ENCODE peak calls at places on chromosomes 3 and 15, in six cellular contexts. D, Q, Y, V, W and F are unnamed samples.

GRCh38 chr15:90305932-90306331 is 40.5 kb downstream of the NGRN start:
- DNase-seq in D (no peak), Y (no peak), V (no peak), Q (no peak), W (no peak), F (no peak)

GRCh38 chr3:11570251-11570650 is 73.5 kb downstream of the VGLL4 start:
- DNase-seq in V (no peak), W (no peak), Y (no peak), D (no peak), Q (no peak), F (no peak)

GRCh38 chr3:113249111-113249510 is 37.8 kb downstream of the BOC start:
- DNase-seq in D (peak), Q (peak), W (no peak), V (peak), Y (peak), F (peak)

GRCh38 chr3:11290743-11291680 is 18.8 kb downstream of the ATG7 start:
- DNase-seq in V (peak), D (peak), Q (peak), Y (no peak), W (no peak), F (peak)

GRCh38 chr3:193347507-193348501 is 30.7 kb downstream of the ATP13A5 start:
- DNase-seq in D (no peak), Q (no peak), V (no peak), W (no peak), Y (no peak), F (no peak)

GRCh38 chr3:46668591-46668990 is 24.9 kb downstream of the ALS2CL start:
- DNase-seq in Q (no peak), D (no peak), Y (no peak), W (peak), V (no peak), F (no peak)

GRCh38 chr3:58793052-58793451 is 126.5 kb upstream of the FAM3D start:
- DNase-seq in Y (no peak), W (no peak), Q (no peak), D (peak), V (no peak), F (peak)

GRCh38 chr3:165837058-165837525 is at the start of gene BCHE:
- DNase-seq in V (no peak), Q (peak), Y (peak), D (no peak), W (no peak), F (peak)

GRCh38 chr3:62261121-62261520 is 112.2 kb downstream of the FEZF2 start:
- DNase-seq in Q (no peak), V (no peak), W (no peak), D (no peak), Y (no peak), F (no peak)

GRCh38 chr3:59566481-59566975 is 516.7 kb upstream of the CFAP20DC start:
- DNase-seq in Y (peak), W (no peak), V (peak), Q (no peak), D (no peak), F (no peak)

GRCh38 chr3:21944251-21944650 is 193.2 kb upstream of the ZNF385D start:
- DNase-seq in W (no peak), Q (no peak), D (no peak), V (no peak), Y (no peak), F (no peak)

GRCh38 chr3:121252676-121253075 is 293.1 kb downstream of the POLQ start:
- DNase-seq in D (no peak), W (no peak), Q (no peak), Y (no peak), V (no peak), F (no peak)

GRCh38 chr15:85726446-85726845 is 68.3 kb downstream of the KLHL25 start:
- DNase-seq in Y (no peak), V (no peak), W (no peak), Q (no peak), D (peak), F (peak)

GRCh38 chr3:123648696-123649405 is 64.0 kb upstream of the HACD2 start:
- DNase-seq in W (no peak), D (no peak), V (no peak), Q (no peak), Y (no peak), F (no peak)

GRCh38 chr15:99341786-99342185 is 90.5 kb downstream of the LRRC28 start:
- DNase-seq in Y (no peak), V (no peak), D (no peak), Q (no peak), W (no peak), F (no peak)

GRCh38 chr3:170007031-170007663 is 30.6 kb upstream of the GPR160 start:
- DNase-seq in Q (peak), D (peak), V (no peak), W (no peak), Y (no peak), F (peak)

GRCh38 chr15:86159436-86159835 is 79.8 kb downstream of the AGBL1 start:
- DNase-seq in W (no peak), Q (no peak), D (no peak), V (no peak), Y (no peak), F (no peak)

GRCh38 chr3:156477306-156477705 is 77.6 kb downstream of the SSR3 start:
- DNase-seq in Y (no peak), Q (no peak), D (peak), V (no peak), W (no peak), F (no peak)

GRCh38 chr3:99484871-99485270 is 153.5 kb upstream of the COL8A1 start:
- DNase-seq in Y (no peak), V (no peak), W (no peak), Q (peak), D (peak), F (peak)

GRCh38 chr15:70190296-70190695 is 92.6 kb upstream of the TLE3 start:
- DNase-seq in D (no peak), Q (no peak), W (no peak), Y (no peak), V (no peak), F (no peak)

GRCh38 chr3:13083898-13084297 is 10.7 kb upstream of the IQSEC1 start:
- DNase-seq in V (no peak), Q (no peak), W (no peak), Y (no peak), D (no peak), F (no peak)

GRCh38 chr3:69129531-69129930 is 7.1 kb upstream of the LMOD3 start:
- DNase-seq in W (no peak), V (no peak), D (peak), Y (no peak), Q (peak), F (no peak)

GRCh38 chr3:111761309-111761795 is 97.7 kb upstream of the PHLDB2 start:
- DNase-seq in Q (peak), W (no peak), Y (no peak), V (peak), D (peak), F (peak)

GRCh38 chr3:124410471-124410870 is 319.8 kb upstream of the UMPS start:
- DNase-seq in V (peak), Q (peak), Y (peak), D (peak), W (no peak), F (no peak)

GRCh38 chr15:58467121-58467721 is 35.4 kb downstream of the LIPC start:
- DNase-seq in D (no peak), V (peak), W (no peak), Q (no peak), Y (peak), F (no peak)